ENCODE peak calls at places on chromosomes 7 and 10, in eight cellular contexts. One of them, this sample, is unnamed.

GRCh38 chr10:131090761-131091661 is 220.5 kb downstream of the TCERG1L start:
- DNase-seq in OCI-LY7: no peak
- DNase-seq in body of pancreas: peak
- DNase-seq in ovary: no peak
- DNase-seq in psoas muscle: no peak
- DNase-seq in lower lobe of right lung: no peak
- DNase-seq in lung: no peak
- DNase-seq in CD4-positive, alpha-beta T cell: no peak
- DNase-seq in this sample: no peak

GRCh38 chr7:128459394-128459878 is 3.8 kb downstream of the HILPDA start:
- DNase-seq in OCI-LY7: peak
- DNase-seq in body of pancreas: peak
- DNase-seq in ovary: peak
- DNase-seq in psoas muscle: peak
- DNase-seq in lower lobe of right lung: peak
- DNase-seq in lung: peak
- DNase-seq in CD4-positive, alpha-beta T cell: peak
- DNase-seq in this sample: peak

GRCh38 chr7:104956753-104957450 is 57.1 kb upstream of the KMT2E start:
- DNase-seq in OCI-LY7: no peak
- DNase-seq in body of pancreas: no peak
- DNase-seq in ovary: no peak
- DNase-seq in psoas muscle: no peak
- DNase-seq in lower lobe of right lung: no peak
- DNase-seq in lung: no peak
- DNase-seq in CD4-positive, alpha-beta T cell: no peak
- DNase-seq in this sample: no peak

GRCh38 chr10:29443745-29444523 is 155.1 kb downstream of the LYZL1 start:
- DNase-seq in OCI-LY7: no peak
- DNase-seq in body of pancreas: no peak
- DNase-seq in ovary: no peak
- DNase-seq in psoas muscle: no peak
- DNase-seq in lower lobe of right lung: no peak
- DNase-seq in lung: no peak
- DNase-seq in CD4-positive, alpha-beta T cell: no peak
- DNase-seq in this sample: no peak

GRCh38 chr10:21281765-21282484 is 243.6 kb downstream of the SKIDA1 start:
- DNase-seq in OCI-LY7: no peak
- DNase-seq in body of pancreas: no peak
- DNase-seq in ovary: no peak
- DNase-seq in psoas muscle: no peak
- DNase-seq in lower lobe of right lung: no peak
- DNase-seq in lung: no peak
- DNase-seq in CD4-positive, alpha-beta T cell: no peak
- DNase-seq in this sample: no peak

GRCh38 chr7:85554294-85554877 is 367.5 kb upstream of the SEMA3D start:
- DNase-seq in OCI-LY7: peak
- DNase-seq in body of pancreas: peak
- DNase-seq in ovary: peak
- DNase-seq in psoas muscle: no peak
- DNase-seq in lower lobe of right lung: no peak
- DNase-seq in lung: no peak
- DNase-seq in CD4-positive, alpha-beta T cell: no peak
- DNase-seq in this sample: peak

GRCh38 chr10:21292763-21293517 is 232.5 kb downstream of the SKIDA1 start:
- DNase-seq in OCI-LY7: no peak
- DNase-seq in body of pancreas: peak
- DNase-seq in ovary: peak
- DNase-seq in psoas muscle: peak
- DNase-seq in lower lobe of right lung: peak
- DNase-seq in lung: peak
- DNase-seq in CD4-positive, alpha-beta T cell: no peak
- DNase-seq in this sample: peak

GRCh38 chr7:7521259-7521658 is 14.4 kb downstream of the COL28A1 start:
- DNase-seq in OCI-LY7: no peak
- DNase-seq in body of pancreas: no peak
- DNase-seq in ovary: no peak
- DNase-seq in psoas muscle: no peak
- DNase-seq in lower lobe of right lung: no peak
- DNase-seq in lung: no peak
- DNase-seq in CD4-positive, alpha-beta T cell: no peak
- DNase-seq in this sample: no peak

GRCh38 chr7:45657136-45657889 is 83.1 kb downstream of the ADCY1 start:
- DNase-seq in OCI-LY7: no peak
- DNase-seq in body of pancreas: no peak
- DNase-seq in ovary: no peak
- DNase-seq in psoas muscle: no peak
- DNase-seq in lower lobe of right lung: no peak
- DNase-seq in lung: peak
- DNase-seq in CD4-positive, alpha-beta T cell: no peak
- DNase-seq in this sample: no peak

GRCh38 chr10:104777086-104777799 is 136.2 kb downstream of the SORCS3 start:
- DNase-seq in OCI-LY7: no peak
- DNase-seq in body of pancreas: no peak
- DNase-seq in ovary: no peak
- DNase-seq in psoas muscle: no peak
- DNase-seq in lower lobe of right lung: no peak
- DNase-seq in lung: no peak
- DNase-seq in CD4-positive, alpha-beta T cell: no peak
- DNase-seq in this sample: no peak

GRCh38 chr10:124052561-124052960 is 40.8 kb downstream of the CHST15 start:
- DNase-seq in OCI-LY7: no peak
- DNase-seq in body of pancreas: no peak
- DNase-seq in ovary: no peak
- DNase-seq in psoas muscle: no peak
- DNase-seq in lower lobe of right lung: no peak
- DNase-seq in lung: no peak
- DNase-seq in CD4-positive, alpha-beta T cell: no peak
- DNase-seq in this sample: no peak

GRCh38 chr10:47374611-47375536 is 9.2 kb downstream of the ZNF488 start:
- DNase-seq in OCI-LY7: no peak
- DNase-seq in body of pancreas: no peak
- DNase-seq in ovary: no peak
- DNase-seq in psoas muscle: no peak
- DNase-seq in lower lobe of right lung: no peak
- DNase-seq in lung: peak
- DNase-seq in CD4-positive, alpha-beta T cell: no peak
- DNase-seq in this sample: peak

GRCh38 chr10:92574545-92575377 is 868 bp upstream of the IDE start:
- DNase-seq in OCI-LY7: peak
- DNase-seq in body of pancreas: no peak
- DNase-seq in ovary: no peak
- DNase-seq in psoas muscle: no peak
- DNase-seq in lower lobe of right lung: no peak
- DNase-seq in lung: no peak
- DNase-seq in CD4-positive, alpha-beta T cell: no peak
- DNase-seq in this sample: no peak

GRCh38 chr7:55370001-55370400 is 4.9 kb downstream of the LANCL2 start:
- DNase-seq in OCI-LY7: no peak
- DNase-seq in body of pancreas: no peak
- DNase-seq in ovary: no peak
- DNase-seq in psoas muscle: no peak
- DNase-seq in lower lobe of right lung: no peak
- DNase-seq in lung: no peak
- DNase-seq in CD4-positive, alpha-beta T cell: no peak
- DNase-seq in this sample: no peak

GRCh38 chr7:83524286-83525075 is 124.5 kb downstream of the SEMA3E start:
- DNase-seq in OCI-LY7: no peak
- DNase-seq in body of pancreas: no peak
- DNase-seq in ovary: no peak
- DNase-seq in psoas muscle: no peak
- DNase-seq in lower lobe of right lung: no peak
- DNase-seq in lung: no peak
- DNase-seq in CD4-positive, alpha-beta T cell: no peak
- DNase-seq in this sample: no peak

GRCh38 chr7:131244259-131244852 is 83.3 kb upstream of the MKLN1 start:
- DNase-seq in OCI-LY7: no peak
- DNase-seq in body of pancreas: peak
- DNase-seq in ovary: peak
- DNase-seq in psoas muscle: peak
- DNase-seq in lower lobe of right lung: no peak
- DNase-seq in lung: no peak
- DNase-seq in CD4-positive, alpha-beta T cell: no peak
- DNase-seq in this sample: peak

DNA sequence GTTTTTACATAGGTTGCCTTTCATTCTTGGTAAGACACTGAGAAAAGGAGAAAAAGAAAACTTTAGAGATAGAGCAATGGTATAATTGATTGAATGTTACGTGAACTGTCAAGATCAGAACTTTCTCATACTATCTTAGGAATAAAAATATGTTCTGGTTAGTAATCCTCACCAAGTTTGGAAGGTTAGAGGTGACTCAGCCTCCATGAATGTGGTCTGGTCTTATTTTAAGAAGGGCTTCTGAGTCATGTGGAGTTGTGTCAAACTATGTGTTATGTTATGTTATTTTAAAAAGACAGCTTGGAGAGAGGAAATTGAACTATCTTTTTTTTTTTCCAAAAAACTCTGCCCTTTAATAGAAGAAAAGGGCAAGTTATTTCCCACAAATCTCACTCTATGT is 458.6 kb upstream of the KLF6 start:
- DNase-seq in OCI-LY7: no peak
- DNase-seq in body of pancreas: peak
- DNase-seq in ovary: peak
- DNase-seq in psoas muscle: no peak
- DNase-seq in lower lobe of right lung: no peak
- DNase-seq in lung: no peak
- DNase-seq in CD4-positive, alpha-beta T cell: no peak
- DNase-seq in this sample: peak
- H3K27ac ChIP-seq in OCI-LY7: no peak
- H3K27ac ChIP-seq in body of pancreas: no peak
- H3K27ac ChIP-seq in ovary: no peak
- H3K27ac ChIP-seq in psoas muscle: peak
- H3K27ac ChIP-seq in lower lobe of right lung: peak
- H3K27ac ChIP-seq in lung: peak
- H3K27ac ChIP-seq in CD4-positive, alpha-beta T cell: no peak
- H3K27ac ChIP-seq in this sample: peak

GRCh38 chr10:11007661-11008060 is 10.0 kb upstream of the CELF2 start:
- DNase-seq in OCI-LY7: no peak
- DNase-seq in body of pancreas: no peak
- DNase-seq in ovary: no peak
- DNase-seq in psoas muscle: no peak
- DNase-seq in lower lobe of right lung: no peak
- DNase-seq in lung: no peak
- DNase-seq in CD4-positive, alpha-beta T cell: no peak
- DNase-seq in this sample: no peak
- H3K27ac ChIP-seq in OCI-LY7: no peak
- H3K27ac ChIP-seq in body of pancreas: no peak
- H3K27ac ChIP-seq in ovary: no peak
- H3K27ac ChIP-seq in psoas muscle: no peak
- H3K27ac ChIP-seq in lower lobe of right lung: no peak
- H3K27ac ChIP-seq in lung: no peak
- H3K27ac ChIP-seq in CD4-positive, alpha-beta T cell: no peak
- H3K27ac ChIP-seq in this sample: peak

GRCh38 chr7:4851459-4852422 is 10.1 kb downstream of the PAPOLB start:
- DNase-seq in OCI-LY7: no peak
- DNase-seq in body of pancreas: no peak
- DNase-seq in ovary: no peak
- DNase-seq in psoas muscle: no peak
- DNase-seq in lower lobe of right lung: no peak
- DNase-seq in lung: no peak
- DNase-seq in CD4-positive, alpha-beta T cell: no peak
- DNase-seq in this sample: no peak

GRCh38 chr7:4845740-4846142 is 16.1 kb downstream of the PAPOLB start:
- DNase-seq in OCI-LY7: no peak
- DNase-seq in body of pancreas: no peak
- DNase-seq in ovary: peak
- DNase-seq in psoas muscle: no peak
- DNase-seq in lower lobe of right lung: no peak
- DNase-seq in lung: no peak
- DNase-seq in CD4-positive, alpha-beta T cell: no peak
- DNase-seq in this sample: no peak

GRCh38 chr7:4854916-4855315 is 6.9 kb downstream of the PAPOLB start:
- DNase-seq in OCI-LY7: no peak
- DNase-seq in body of pancreas: no peak
- DNase-seq in ovary: no peak
- DNase-seq in psoas muscle: no peak
- DNase-seq in lower lobe of right lung: no peak
- DNase-seq in lung: no peak
- DNase-seq in CD4-positive, alpha-beta T cell: no peak
- DNase-seq in this sample: no peak

GRCh38 chr7:4849390-4849789 is 12.4 kb downstream of the PAPOLB start:
- DNase-seq in OCI-LY7: peak
- DNase-seq in body of pancreas: no peak
- DNase-seq in ovary: no peak
- DNase-seq in psoas muscle: no peak
- DNase-seq in lower lobe of right lung: no peak
- DNase-seq in lung: no peak
- DNase-seq in CD4-positive, alpha-beta T cell: no peak
- DNase-seq in this sample: peak

DNA sequence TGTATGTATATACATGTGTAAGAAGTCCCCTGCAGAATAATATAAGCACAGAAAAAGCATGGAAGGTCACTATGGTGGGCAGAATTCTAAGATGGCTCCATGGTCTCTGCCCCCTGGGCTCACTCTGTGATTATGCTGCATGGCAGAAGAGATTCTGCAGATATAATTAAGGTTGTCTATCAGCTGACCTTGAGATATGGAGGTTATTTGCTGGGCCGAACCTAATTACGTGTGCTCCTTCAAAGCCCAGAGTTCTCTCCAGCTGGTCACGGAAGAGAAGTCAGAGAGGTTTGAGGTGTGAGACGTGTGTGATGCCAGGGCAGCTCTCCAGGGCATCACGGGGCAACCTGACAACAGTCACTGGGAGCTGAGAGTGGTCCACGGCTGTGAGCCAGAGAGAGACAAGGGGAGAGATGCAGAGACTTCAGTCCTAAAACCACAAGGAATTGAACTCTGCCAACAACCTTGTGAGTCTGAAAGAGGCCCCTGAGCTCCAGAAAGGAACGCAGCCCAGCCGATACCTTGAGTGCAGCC is 11.5 kb downstream of the PAPOLB start:
- DNase-seq in OCI-LY7: no peak
- DNase-seq in body of pancreas: no peak
- DNase-seq in ovary: no peak
- DNase-seq in psoas muscle: no peak
- DNase-seq in lower lobe of right lung: no peak
- DNase-seq in lung: no peak
- DNase-seq in CD4-positive, alpha-beta T cell: no peak
- DNase-seq in this sample: no peak
- H3K27ac ChIP-seq in OCI-LY7: no peak
- H3K27ac ChIP-seq in body of pancreas: no peak
- H3K27ac ChIP-seq in ovary: no peak
- H3K27ac ChIP-seq in psoas muscle: no peak
- H3K27ac ChIP-seq in lower lobe of right lung: no peak
- H3K27ac ChIP-seq in lung: no peak
- H3K27ac ChIP-seq in CD4-positive, alpha-beta T cell: no peak
- H3K27ac ChIP-seq in this sample: no peak

DNA sequence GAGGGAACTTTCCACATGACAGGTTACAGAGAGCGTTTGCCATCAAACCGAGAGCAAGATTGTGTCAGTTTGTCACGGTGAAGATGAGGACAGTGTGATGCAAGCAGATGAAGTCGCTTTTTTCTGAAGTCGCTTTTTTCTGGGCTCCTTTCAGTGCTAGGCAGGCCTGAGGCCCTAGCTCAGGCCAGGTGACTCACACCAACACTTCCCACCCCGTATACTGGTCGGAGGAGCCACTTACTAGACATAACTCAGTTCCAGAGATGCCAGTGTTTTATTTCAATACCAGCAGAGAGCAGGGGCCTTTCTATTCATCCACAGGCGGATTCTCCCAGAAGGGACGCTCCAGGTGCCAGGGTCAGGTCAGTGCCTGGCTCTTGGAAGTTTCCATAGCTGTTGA is 58.9 kb downstream of the SFMBT2 start:
- DNase-seq in OCI-LY7: no peak
- DNase-seq in body of pancreas: no peak
- DNase-seq in ovary: no peak
- DNase-seq in psoas muscle: no peak
- DNase-seq in lower lobe of right lung: no peak
- DNase-seq in lung: no peak
- DNase-seq in CD4-positive, alpha-beta T cell: no peak
- DNase-seq in this sample: no peak
- H3K27ac ChIP-seq in OCI-LY7: no peak
- H3K27ac ChIP-seq in body of pancreas: no peak
- H3K27ac ChIP-seq in ovary: no peak
- H3K27ac ChIP-seq in psoas muscle: no peak
- H3K27ac ChIP-seq in lower lobe of right lung: no peak
- H3K27ac ChIP-seq in lung: no peak
- H3K27ac ChIP-seq in CD4-positive, alpha-beta T cell: no peak
- H3K27ac ChIP-seq in this sample: no peak

This sample was measured in tibial nerve.